ENCODE peak calls at places on chromosomes 1 and 21, in five cellular contexts. One of them, this sample, is unnamed.

GRCh38 chr1:33634806-33635205 is 162.4 kb downstream of the ZSCAN20 start:
- DNase-seq in GM23338: peak
- DNase-seq in CD8-positive, alpha-beta T cell: peak
- DNase-seq in K562: peak
- DNase-seq in body of pancreas: peak
- DNase-seq in this sample: no peak

GRCh38 chr1:47434051-47434842 is 3.6 kb upstream of the FOXD2 start:
- DNase-seq in K562: no peak
- DNase-seq in GM23338: peak
- DNase-seq in body of pancreas: peak
- DNase-seq in CD8-positive, alpha-beta T cell: no peak
- DNase-seq in this sample: no peak

GRCh38 chr21:32819702-32820101 is 48.1 kb upstream of the PAXBP1 start:
- DNase-seq in CD8-positive, alpha-beta T cell: no peak
- DNase-seq in GM23338: no peak
- DNase-seq in body of pancreas: no peak
- DNase-seq in K562: no peak
- DNase-seq in this sample: no peak

GRCh38 chr21:39314155-39315027 is 959 bp upstream of the BRWD1 start:
- DNase-seq in GM23338: peak
- DNase-seq in K562: no peak
- DNase-seq in body of pancreas: peak
- DNase-seq in CD8-positive, alpha-beta T cell: no peak
- DNase-seq in this sample: peak

GRCh38 chr1:236853916-236854601 is 59.0 kb downstream of the MTR start:
- DNase-seq in CD8-positive, alpha-beta T cell: no peak
- DNase-seq in GM23338: no peak
- DNase-seq in K562: no peak
- DNase-seq in body of pancreas: no peak
- DNase-seq in this sample: no peak

GRCh38 chr1:51960262-51960661 is 30.2 kb downstream of the RAB3B start:
- DNase-seq in GM23338: peak
- DNase-seq in CD8-positive, alpha-beta T cell: no peak
- DNase-seq in K562: no peak
- DNase-seq in body of pancreas: peak
- DNase-seq in this sample: no peak

GRCh38 chr1:27980216-27980820 is 20.5 kb downstream of the XKR8 start:
- DNase-seq in body of pancreas: no peak
- DNase-seq in GM23338: no peak
- DNase-seq in K562: no peak
- DNase-seq in CD8-positive, alpha-beta T cell: no peak
- DNase-seq in this sample: no peak

GRCh38 chr1:209769171-209769904 is 13.5 kb downstream of the TRAF3IP3 start:
- DNase-seq in GM23338: no peak
- DNase-seq in K562: no peak
- DNase-seq in CD8-positive, alpha-beta T cell: peak
- DNase-seq in body of pancreas: peak
- DNase-seq in this sample: no peak

GRCh38 chr1:108962681-108963051 is 618 bp downstream of the CLCC1 start:
- DNase-seq in GM23338: peak
- DNase-seq in CD8-positive, alpha-beta T cell: peak
- DNase-seq in K562: no peak
- DNase-seq in body of pancreas: peak
- DNase-seq in this sample: no peak

GRCh38 chr1:204294371-204294770 is 65.4 kb downstream of the PLEKHA6 start:
- DNase-seq in K562: no peak
- DNase-seq in body of pancreas: no peak
- DNase-seq in CD8-positive, alpha-beta T cell: no peak
- DNase-seq in GM23338: no peak
- DNase-seq in this sample: peak

GRCh38 chr1:204299828-204300365 is 59.8 kb downstream of the PLEKHA6 start:
- DNase-seq in CD8-positive, alpha-beta T cell: no peak
- DNase-seq in GM23338: no peak
- DNase-seq in body of pancreas: no peak
- DNase-seq in K562: no peak
- DNase-seq in this sample: no peak

GRCh38 chr1:204295666-204296065 is 64.1 kb downstream of the PLEKHA6 start:
- DNase-seq in K562: no peak
- DNase-seq in GM23338: no peak
- DNase-seq in body of pancreas: no peak
- DNase-seq in CD8-positive, alpha-beta T cell: no peak
- DNase-seq in this sample: no peak

GRCh38 chr1:204293605-204294365 is 65.9 kb downstream of the PLEKHA6 start:
- DNase-seq in CD8-positive, alpha-beta T cell: no peak
- DNase-seq in body of pancreas: no peak
- DNase-seq in K562: no peak
- DNase-seq in GM23338: no peak
- DNase-seq in this sample: no peak

DNA sequence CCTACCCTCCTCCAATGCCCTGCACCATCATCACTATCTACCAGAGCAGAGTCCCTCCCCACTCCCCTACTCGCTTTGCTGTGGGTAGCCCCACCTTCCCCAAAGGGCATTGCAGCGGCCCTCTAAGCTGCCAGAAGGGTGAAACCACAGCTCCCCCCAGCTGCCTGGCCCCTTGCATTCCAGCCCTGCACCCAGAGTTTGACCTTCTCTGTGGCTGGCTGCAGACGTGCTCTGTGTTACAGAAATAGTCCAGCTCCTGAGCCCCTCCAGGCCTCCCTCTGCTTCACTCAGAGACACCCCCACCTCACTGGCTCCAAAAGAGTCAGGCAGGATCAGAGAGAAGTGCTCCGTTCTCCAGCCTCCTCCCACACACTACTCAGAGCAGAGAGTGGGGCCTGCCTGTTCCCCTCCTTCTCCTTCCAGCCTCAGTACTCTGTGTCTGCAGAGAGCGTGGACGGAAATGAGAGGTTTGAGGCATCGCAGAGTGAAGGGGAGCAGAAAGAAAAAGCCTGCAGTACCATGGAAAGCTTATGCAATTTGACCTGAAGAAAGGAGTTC is 63.2 kb downstream of the PLEKHA6 start:
- DNase-seq in CD8-positive, alpha-beta T cell: no peak
- DNase-seq in K562: no peak
- DNase-seq in body of pancreas: no peak
- DNase-seq in GM23338: peak
- DNase-seq in this sample: no peak
- TF ChIP-seq CTCF in CD8-positive, alpha-beta T cell: no peak
- TF ChIP-seq CTCF in K562: no peak
- TF ChIP-seq CTCF in body of pancreas: no peak
- TF ChIP-seq CTCF in GM23338: peak
- TF ChIP-seq CTCF in this sample: no peak

DNA sequence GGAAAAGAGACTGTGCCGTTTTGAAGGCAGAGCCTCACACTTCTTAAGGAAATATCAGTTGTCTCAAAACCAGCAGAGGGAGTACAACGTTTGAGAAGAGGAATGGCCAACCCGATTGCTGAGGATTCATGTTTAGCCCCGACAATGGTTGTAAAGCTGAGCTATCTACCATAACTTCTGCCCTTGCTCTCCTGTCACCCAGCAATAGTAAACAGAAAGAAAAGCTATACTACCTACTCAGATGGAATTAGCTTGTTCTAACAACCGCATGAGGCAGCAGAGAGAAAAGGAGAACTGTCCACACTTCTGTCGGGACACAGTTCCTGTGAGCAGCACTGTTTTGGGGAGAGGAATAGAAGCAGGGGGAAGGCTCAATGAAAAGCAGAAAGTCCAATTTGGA is 91.2 kb downstream of the SLC45A1 start:
- DNase-seq in body of pancreas: no peak
- DNase-seq in CD8-positive, alpha-beta T cell: no peak
- DNase-seq in K562: no peak
- DNase-seq in GM23338: peak
- DNase-seq in this sample: peak
- TF ChIP-seq CTCF in body of pancreas: peak
- TF ChIP-seq CTCF in CD8-positive, alpha-beta T cell: peak
- TF ChIP-seq CTCF in K562: peak
- TF ChIP-seq CTCF in GM23338: peak
- TF ChIP-seq CTCF in this sample: peak

GRCh38 chr1:168159979-168160378 is 18.8 kb upstream of the TIPRL start:
- DNase-seq in body of pancreas: no peak
- DNase-seq in K562: no peak
- DNase-seq in CD8-positive, alpha-beta T cell: no peak
- DNase-seq in GM23338: no peak
- DNase-seq in this sample: no peak
- TF ChIP-seq CTCF in body of pancreas: no peak
- TF ChIP-seq CTCF in K562: no peak
- TF ChIP-seq CTCF in CD8-positive, alpha-beta T cell: no peak
- TF ChIP-seq CTCF in GM23338: no peak
- TF ChIP-seq CTCF in this sample: no peak

GRCh38 chr1:232369451-232369850 is 260.5 kb downstream of the SIPA1L2 start:
- DNase-seq in body of pancreas: no peak
- DNase-seq in K562: no peak
- DNase-seq in GM23338: no peak
- DNase-seq in CD8-positive, alpha-beta T cell: no peak
- DNase-seq in this sample: no peak
- TF ChIP-seq CTCF in body of pancreas: no peak
- TF ChIP-seq CTCF in K562: no peak
- TF ChIP-seq CTCF in GM23338: no peak
- TF ChIP-seq CTCF in CD8-positive, alpha-beta T cell: no peak
- TF ChIP-seq CTCF in this sample: no peak

GRCh38 chr1:213982814-213983588 is 4.8 kb upstream of the PROX1 start:
- DNase-seq in CD8-positive, alpha-beta T cell: no peak
- DNase-seq in GM23338: peak
- DNase-seq in K562: no peak
- DNase-seq in body of pancreas: peak
- DNase-seq in this sample: no peak
- TF ChIP-seq CTCF in CD8-positive, alpha-beta T cell: no peak
- TF ChIP-seq CTCF in GM23338: peak
- TF ChIP-seq CTCF in K562: no peak
- TF ChIP-seq CTCF in body of pancreas: peak
- TF ChIP-seq CTCF in this sample: no peak

GRCh38 chr1:181114574-181115366 is 26.3 kb downstream of the IER5 start:
- DNase-seq in GM23338: no peak
- DNase-seq in K562: no peak
- DNase-seq in body of pancreas: no peak
- DNase-seq in CD8-positive, alpha-beta T cell: no peak
- DNase-seq in this sample: no peak

GRCh38 chr1:181113061-181113695 is 24.7 kb downstream of the IER5 start:
- DNase-seq in CD8-positive, alpha-beta T cell: no peak
- DNase-seq in GM23338: no peak
- DNase-seq in K562: peak
- DNase-seq in body of pancreas: no peak
- DNase-seq in this sample: no peak

GRCh38 chr1:181111559-181111958 is 23.1 kb downstream of the IER5 start:
- DNase-seq in body of pancreas: no peak
- DNase-seq in GM23338: no peak
- DNase-seq in CD8-positive, alpha-beta T cell: no peak
- DNase-seq in K562: no peak
- DNase-seq in this sample: no peak

GRCh38 chr1:181115367-181115684 is 26.8 kb downstream of the IER5 start:
- DNase-seq in GM23338: no peak
- DNase-seq in body of pancreas: no peak
- DNase-seq in K562: no peak
- DNase-seq in CD8-positive, alpha-beta T cell: no peak
- DNase-seq in this sample: no peak

GRCh38 chr1:181112071-181112929 is 23.8 kb downstream of the IER5 start:
- DNase-seq in body of pancreas: peak
- DNase-seq in GM23338: no peak
- DNase-seq in K562: peak
- DNase-seq in CD8-positive, alpha-beta T cell: no peak
- DNase-seq in this sample: peak
- TF ChIP-seq CTCF in body of pancreas: no peak
- TF ChIP-seq CTCF in GM23338: no peak
- TF ChIP-seq CTCF in K562: no peak
- TF ChIP-seq CTCF in CD8-positive, alpha-beta T cell: no peak
- TF ChIP-seq CTCF in this sample: no peak

GRCh38 chr21:42652527-42653491 is 612 bp upstream of the PDE9A start:
- DNase-seq in CD8-positive, alpha-beta T cell: no peak
- DNase-seq in K562: peak
- DNase-seq in GM23338: peak
- DNase-seq in body of pancreas: peak
- DNase-seq in this sample: peak
- TF ChIP-seq CTCF in CD8-positive, alpha-beta T cell: no peak
- TF ChIP-seq CTCF in K562: peak
- TF ChIP-seq CTCF in GM23338: peak
- TF ChIP-seq CTCF in body of pancreas: peak
- TF ChIP-seq CTCF in this sample: peak